ENCODE peak calls at places on chromosome X, in nine cellular contexts. P is Right ventricle myocardium superior; G is Caki2; F is right lobe of liver; N is ACHN; S is activated naive CD4-positive, alpha-beta T cell treated with anti-CD3 and anti-CD28 coated beads, Interleukin-2, amount 10 ng/mL, durations not matched to agents 7 days and 5 days; R is CD8-positive, alpha-beta memory T cell; W is OCI-LY7; T is iris pigment epithelial cell. J is an unnamed sample.

GRCh38 chrX:13110427-13111324 is 66.3 kb upstream of the FAM9C start:
- DNase-seq in P (peak), G (peak), F (no peak), N (peak), S (no peak), R (no peak), W (no peak), T (peak), J (no peak)

GRCh38 chrX:153646620-153647373 is at the start of gene DUSP9:
- DNase-seq in P (no peak), G (peak), F (peak), N (peak), S (no peak), R (no peak), W (no peak), T (peak), J (no peak)

GRCh38 chrX:2351321-2351720 is 149.5 kb downstream of the DHRSX start:
- DNase-seq in P (no peak), G (peak), F (no peak), N (peak), S (no peak), R (no peak), W (no peak), T (peak), J (no peak)

GRCh38 chrX:257681-258289 is 23.4 kb upstream of the PLCXD1 start:
- DNase-seq in P (no peak), G (no peak), F (peak), N (no peak), S (no peak), R (no peak), W (no peak), T (no peak), J (no peak)

GRCh38 chrX:130125090-130125489 is 14.8 kb upstream of the ELF4 start:
- DNase-seq in P (peak), G (no peak), F (no peak), N (no peak), S (no peak), R (no peak), W (no peak), T (no peak), J (no peak)

GRCh38 chrX:7925867-7926472 is 1.2 kb downstream of the PNPLA4 start:
- DNase-seq in P (peak), G (peak), F (peak), N (peak), S (peak), R (peak), W (peak), T (peak), J (peak)

GRCh38 chrX:24920769-24921168 is 95.0 kb downstream of the ARX start:
- DNase-seq in P (no peak), G (no peak), F (no peak), N (no peak), S (no peak), R (no peak), W (no peak), T (no peak), J (no peak)

GRCh38 chrX:45506149-45506768 is 305.6 kb upstream of the DIPK2B start:
- DNase-seq in P (no peak), G (no peak), F (no peak), N (no peak), S (no peak), R (no peak), W (no peak), T (no peak), J (no peak)

GRCh38 chrX:150983526-150984163 is 510 bp downstream of the HMGB3 start:
- DNase-seq in P (no peak), G (no peak), F (no peak), N (no peak), S (no peak), R (no peak), W (peak), T (no peak), J (no peak)

GRCh38 chrX:71302461-71303213 is 1.1 kb downstream of the ITGB1BP2 start:
- DNase-seq in P (no peak), G (no peak), F (no peak), N (no peak), S (no peak), R (no peak), W (no peak), T (peak), J (no peak)

GRCh38 chrX:13360146-13360545 is 40.3 kb upstream of the ATXN3L start:
- DNase-seq in P (peak), G (no peak), F (no peak), N (no peak), S (no peak), R (no peak), W (peak), T (no peak), J (no peak)

GRCh38 chrX:47662144-47662657 is 3.2 kb upstream of the UXT start:
- DNase-seq in P (no peak), G (peak), F (no peak), N (peak), S (no peak), R (no peak), W (no peak), T (peak), J (no peak)

GRCh38 chrX:49202022-49202421 is 2.0 kb upstream of the SYP start:
- DNase-seq in P (no peak), G (no peak), F (no peak), N (no peak), S (no peak), R (no peak), W (no peak), T (no peak), J (no peak)

GRCh38 chrX:24081661-24082154 is 27.0 kb downstream of the EIF2S3 start:
- DNase-seq in P (peak), G (peak), F (peak), N (peak), S (peak), R (peak), W (peak), T (peak), J (peak)

GRCh38 chrX:154409222-154409871 is at the start of gene DNASE1L1:
- DNase-seq in P (peak), G (peak), F (peak), N (peak), S (peak), R (no peak), W (no peak), T (peak), J (no peak)

GRCh38 chrX:150476183-150476699 is 92.2 kb upstream of the MTM1 start:
- DNase-seq in P (no peak), G (no peak), F (no peak), N (no peak), S (no peak), R (no peak), W (no peak), T (peak), J (no peak)

GRCh38 chrX:821311-822178 is 191.0 kb downstream of the SHOX start:
- DNase-seq in P (no peak), G (no peak), F (no peak), N (no peak), S (no peak), R (no peak), W (no peak), T (no peak), J (no peak)

GRCh38 chrX:129540725-129541184 is 696 bp downstream of the OCRL start:
- DNase-seq in P (peak), G (peak), F (peak), N (no peak), S (no peak), R (no peak), W (peak), T (no peak), J (no peak)

GRCh38 chrX:34612036-34612435 is 45.0 kb downstream of the TMEM47 start:
- DNase-seq in P (no peak), G (no peak), F (no peak), N (no peak), S (no peak), R (no peak), W (no peak), T (peak), J (no peak)

GRCh38 chrX:53445977-53446376 is 11.8 kb upstream of the HSD17B10 start:
- DNase-seq in P (peak), G (no peak), F (peak), N (peak), S (peak), R (peak), W (no peak), T (peak), J (peak)

GRCh38 chrX:38654302-38654701 is 93.0 kb downstream of the TSPAN7 start:
- DNase-seq in P (no peak), G (no peak), F (no peak), N (peak), S (no peak), R (no peak), W (peak), T (peak), J (no peak)

GRCh38 chrX:71107762-71108360 is 1.3 kb upstream of the CXorf65 start:
- DNase-seq in P (no peak), G (no peak), F (no peak), N (no peak), S (peak), R (peak), W (no peak), T (no peak), J (peak)

J was measured in CD4-positive, alpha-beta memory T cell.